ENCODE peak calls at places on chromosomes 1 and 21, in six cellular contexts. A, W, Z, K, B and X are unnamed samples.

GRCh38 chr1:229822026-229822425 is 196.0 kb downstream of the URB2 start:
- DNase-seq in W (no peak), B (no peak), A (no peak), Z (no peak), K (no peak), X (no peak)

GRCh38 chr1:41622402-41622801 is 137.9 kb upstream of the EDN2 start:
- DNase-seq in A (no peak), W (no peak), Z (no peak), K (no peak), B (no peak), X (no peak)

GRCh38 chr1:1348420-1349255 is 580 bp downstream of the DVL1 start:
- DNase-seq in A (no peak), Z (no peak), K (no peak), B (no peak), W (peak; percentile 69), X (no peak)

GRCh38 chr1:37761416-37762095 is 3.4 kb downstream of the EPHA10 start:
- DNase-seq in B (no peak), W (no peak), A (no peak), Z (peak; percentile 77), K (no peak), X (no peak)

GRCh38 chr1:56197946-56198345 is 381.4 kb downstream of the PLPP3 start:
- DNase-seq in K (no peak), A (no peak), Z (no peak), B (no peak), W (no peak), X (no peak)

GRCh38 chr1:165910764-165911421 is 83.5 kb downstream of the UCK2 start:
- DNase-seq in W (peak; percentile 60), A (no peak), Z (peak; percentile 88), K (no peak), B (no peak), X (no peak)

GRCh38 chr21:36676039-36676950 is 22.6 kb upstream of the SIM2 start:
- DNase-seq in W (no peak), A (no peak), B (no peak), K (no peak), Z (peak; percentile 3), X (no peak)

GRCh38 chr1:234427950-234428646 is 50.9 kb downstream of the TARBP1 start:
- DNase-seq in B (no peak), Z (no peak), K (no peak), W (no peak), A (no peak), X (no peak)

GRCh38 chr1:119372493-119373086 is 4.0 kb downstream of the HAO2 start:
- DNase-seq in B (peak; percentile 10), Z (no peak), A (no peak), K (no peak), W (no peak), X (no peak)

GRCh38 chr1:98468111-98468717 is 193.3 kb upstream of the SNX7 start:
- DNase-seq in Z (no peak), A (no peak), W (no peak), B (peak; percentile 31), K (peak; percentile 43), X (no peak)

GRCh38 chr1:19204665-19205266 is 5.3 kb downstream of the UBR4 start:
- DNase-seq in B (peak; percentile 16), W (no peak), Z (no peak), A (no peak), K (no peak), X (no peak)

GRCh38 chr1:2322065-2322571 is 69.2 kb downstream of the MORN1 start:
- DNase-seq in Z (peak; percentile 93), A (peak; percentile 34), K (no peak), B (no peak), W (peak; percentile 67), X (no peak)

GRCh38 chr21:28705616-28706015 is 287.1 kb downstream of the LTN1 start:
- DNase-seq in Z (no peak), B (no peak), W (no peak), K (no peak), A (no peak), X (no peak)

GRCh38 chr1:5970623-5971273 is 21.5 kb downstream of the NPHP4 start:
- DNase-seq in B (no peak), A (no peak), Z (no peak), W (no peak), K (no peak), X (no peak)

GRCh38 chr1:234490789-234491479 is 12.0 kb upstream of the TARBP1 start:
- DNase-seq in K (no peak), W (no peak), A (no peak), B (no peak), Z (no peak), X (no peak)

GRCh38 chr1:205444931-205445652 is 10.8 kb downstream of the BLACAT1 start:
- DNase-seq in A (peak; percentile 61), K (no peak), W (no peak), Z (no peak), B (peak; percentile 82), X (no peak)

GRCh38 chr1:201072149-201072548 is 40.1 kb downstream of the CACNA1S start:
- DNase-seq in B (no peak), W (no peak), Z (no peak), A (no peak), K (no peak), X (no peak)

GRCh38 chr1:177706977-177707376 is 262.9 kb downstream of the SEC16B start:
- DNase-seq in K (no peak), Z (no peak), W (no peak), B (no peak), A (no peak), X (no peak)

GRCh38 chr21:45383111-45383614 is 21.8 kb upstream of the COL18A1 start:
- DNase-seq in K (no peak), A (no peak), Z (peak; percentile 77), W (peak; percentile 11), B (no peak), X (no peak)

GRCh38 chr1:108050134-108050533 is 85.2 kb upstream of the VAV3 start:
- DNase-seq in Z (no peak), A (no peak), K (no peak), B (peak; percentile 60), W (no peak), X (no peak)

GRCh38 chr1:202046748-202047708 is 36.6 kb downstream of the ELF3 start:
- DNase-seq in W (no peak), K (no peak), A (no peak), Z (no peak), B (no peak), X (no peak)

GRCh38 chr1:159339517-159339916 is 37.4 kb downstream of the FCER1A start:
- DNase-seq in Z (no peak), A (no peak), K (no peak), B (peak; percentile 77), W (no peak), X (no peak)

GRCh38 chr1:219143735-219144134 is 29.9 kb upstream of the LYPLAL1 start:
- DNase-seq in A (no peak), W (no peak), Z (no peak), K (no peak), B (no peak), X (no peak)

GRCh38 chr1:231421616-231421970 is 494 bp downstream of the EGLN1 start:
- DNase-seq in B (peak; percentile 14), Z (peak; percentile 91), K (no peak), W (no peak), A (peak; percentile 54), X (no peak)

GRCh38 chr1:94325379-94326302 is 88.3 kb upstream of the ARHGAP29 start:
- DNase-seq in B (no peak), W (no peak), Z (no peak), A (no peak), K (peak; percentile 94), X (no peak)

GRCh38 chr1:166080277-166080964 is 86.4 kb downstream of the FAM78B start:
- DNase-seq in K (no peak), B (no peak), Z (no peak), A (no peak), W (no peak), X (no peak)

GRCh38 chr1:33094971-33095604 is 14.1 kb downstream of the AZIN2 start:
- DNase-seq in Z (peak; percentile 91), B (no peak), A (peak; percentile 30), W (peak; percentile 41), K (peak; percentile 67), X (no peak)